ENCODE peak calls at places on chromosomes 11 and 22, in six cellular contexts. D is WTC11, V is SK-N-SH, M is H1, H is HCT116, L is endothelial cell of umbilical vein. I is an unnamed sample.

GRCh38 chr11:57709802-57710367 is 2.1 kb downstream of the MED19 start:
- DNase-seq in D (no peak), V (no peak), M (no peak), H (no peak), L (no peak), I (no peak)

GRCh38 chr11:118152552-118153471 is at the start of gene SCN4B:
- DNase-seq in D (peak), V (peak), M (no peak), H (no peak), L (peak), I (peak)

GRCh38 chr11:2366271-2366670 is 10.8 kb upstream of the CD81 start:
- DNase-seq in D (no peak), V (no peak), M (no peak), H (no peak), L (no peak), I (no peak)

GRCh38 chr11:70089631-70090030 is 11.5 kb downstream of the ANO1 start:
- DNase-seq in D (no peak), V (no peak), M (no peak), H (no peak), L (no peak), I (no peak)

GRCh38 chr22:46734830-46735453 is 3.1 kb downstream of the CERK start:
- DNase-seq in D (no peak), V (no peak), M (no peak), H (no peak), L (peak), I (no peak)

GRCh38 chr11:118163494-118163893 is 10.9 kb upstream of the SCN4B start:
- DNase-seq in D (no peak), V (no peak), M (no peak), H (no peak), L (no peak), I (no peak)

GRCh38 chr11:104588975-104589374 is 309.3 kb downstream of the CASP12 start:
- DNase-seq in D (no peak), V (no peak), M (no peak), H (no peak), L (no peak), I (no peak)

GRCh38 chr22:17483670-17484372 is 79.5 kb upstream of the SLC25A18 start:
- DNase-seq in D (no peak), V (no peak), M (no peak), H (no peak), L (no peak), I (no peak)

GRCh38 chr11:2998073-2998850 is 6.1 kb upstream of the NAP1L4 start:
- DNase-seq in D (no peak), V (no peak), M (no peak), H (no peak), L (no peak), I (no peak)

GRCh38 chr22:29751139-29751538 is 15.7 kb downstream of the ZMAT5 start:
- DNase-seq in D (no peak), V (no peak), M (no peak), H (no peak), L (no peak), I (no peak)

GRCh38 chr11:86138958-86139357 is 70.1 kb upstream of the PICALM start:
- DNase-seq in D (no peak), V (no peak), M (no peak), H (no peak), L (no peak), I (no peak)
- TF ChIP-seq MAX in D (no peak), V (no peak), M (no peak), H (no peak), L (no peak), I (no peak)

GRCh38 chr11:110850846-110851245 is 138.6 kb upstream of the ARHGAP20 start:
- DNase-seq in D (no peak), V (no peak), M (no peak), H (no peak), L (no peak), I (no peak)
- TF ChIP-seq MAX in D (no peak), V (no peak), M (no peak), H (no peak), L (no peak), I (no peak)

DNA sequence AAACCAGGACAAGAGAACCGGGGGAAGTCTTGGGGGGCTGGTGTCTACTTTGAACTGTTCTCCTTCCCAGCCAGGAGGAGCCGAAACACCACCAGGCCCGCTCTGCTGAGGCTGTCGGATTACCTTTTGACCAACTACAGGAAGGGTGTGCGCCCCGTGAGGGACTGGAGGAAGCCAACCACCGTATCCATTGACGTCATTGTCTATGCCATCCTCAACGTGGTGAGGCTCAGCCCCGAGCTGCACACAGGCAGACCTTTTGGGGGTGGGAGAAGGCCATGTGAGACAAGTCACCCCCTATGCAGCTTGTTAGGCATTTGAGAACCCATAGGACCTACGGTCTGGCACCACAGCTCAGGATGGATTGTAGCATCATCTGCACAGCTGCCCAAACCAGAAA is 2.8 kb downstream of the HTR3A start:
- DNase-seq in D (no peak), V (no peak), M (no peak), H (no peak), L (no peak), I (no peak)
- TF ChIP-seq MAX in D (no peak), V (no peak), M (no peak), H (no peak), L (no peak), I (no peak)

GRCh38 chr11:10349806-10350205 is 44.9 kb downstream of the ADM start:
- DNase-seq in D (no peak), V (no peak), M (no peak), H (no peak), L (no peak), I (no peak)
- TF ChIP-seq MAX in D (no peak), V (no peak), M (no peak), H (no peak), L (no peak), I (no peak)

DNA sequence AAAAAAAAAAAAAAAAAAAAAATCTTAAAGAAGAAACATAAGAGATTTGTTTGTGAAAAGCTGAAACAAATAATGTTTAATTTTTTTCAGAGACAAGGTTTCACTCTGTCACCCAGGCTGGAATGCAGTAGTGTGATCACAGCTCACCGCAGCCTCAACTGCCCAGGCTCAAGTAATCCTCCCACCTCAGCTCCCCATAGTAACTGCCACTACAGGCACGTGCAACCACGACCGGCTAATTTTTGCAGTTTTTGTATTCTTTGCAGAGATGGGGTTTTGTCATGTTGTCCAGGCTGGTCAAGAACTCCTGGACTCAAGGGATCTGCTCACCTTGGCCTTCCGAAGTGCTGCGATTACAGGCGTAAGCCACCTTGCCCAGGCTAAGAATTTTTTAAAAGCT is 2.9 kb downstream of the CLNS1A start:
- DNase-seq in D (no peak), V (no peak), M (no peak), H (no peak), L (no peak), I (no peak)
- TF ChIP-seq MAX in D (no peak), V (no peak), M (no peak), H (no peak), L (no peak), I (no peak)

GRCh38 chr11:113618360-113618759 is 87.7 kb downstream of the TMPRSS5 start:
- DNase-seq in D (no peak), V (no peak), M (no peak), H (no peak), L (no peak), I (no peak)
- TF ChIP-seq MAX in D (no peak), V (no peak), M (no peak), H (no peak), L (no peak), I (no peak)